ENCODE peak calls at places on chromosomes 4 and X, in eight cellular contexts. T is Calu3, A is right lobe of liver, X is brain microvascular endothelial cell, U is SK-N-SH, N is fibroblast of lung, V is GM10248, P is GM23338. S is an unnamed sample.

GRCh38 chr4:169840554-169840953 is 82.8 kb upstream of the HPF1 start:
- DNase-seq in T (no peak), A (no peak), X (no peak), U (no peak), N (no peak), V (no peak), P (no peak), S (no peak)

GRCh38 chr4:172868271-172868670 is 300.3 kb upstream of the GALNT7 start:
- DNase-seq in T (no peak), A (no peak), X (no peak), U (no peak), N (no peak), V (no peak), P (peak), S (no peak)

GRCh38 chr4:159178147-159178541 is 75.3 kb downstream of the RAPGEF2 start:
- DNase-seq in T (no peak), A (no peak), X (no peak), U (no peak), N (peak), V (no peak), P (no peak), S (no peak)

GRCh38 chrX:25858273-25858880 is 279.8 kb upstream of the MAGEB18 start:
- DNase-seq in T (no peak), A (no peak), X (no peak), U (no peak), N (peak), V (no peak), P (no peak), S (no peak)

GRCh38 chrX:45322382-45322781 is 121.7 kb upstream of the DIPK2B start:
- DNase-seq in T (peak), A (no peak), X (peak), U (no peak), N (peak), V (no peak), P (peak), S (no peak)

GRCh38 chrX:136607236-136607635 is 40.7 kb upstream of the CD40LG start:
- DNase-seq in T (no peak), A (no peak), X (no peak), U (no peak), N (no peak), V (no peak), P (no peak), S (no peak)

GRCh38 chr4:189090174-189090814 is 850.4 kb upstream of the FRG1 start:
- DNase-seq in T (peak), A (no peak), X (peak), U (peak), N (peak), V (no peak), P (peak), S (no peak)

GRCh38 chr4:97073194-97073593 is 1070.1 kb downstream of the STPG2 start:
- DNase-seq in T (no peak), A (no peak), X (no peak), U (no peak), N (no peak), V (no peak), P (no peak), S (no peak)

GRCh38 chrX:155774387-155774786 is 106.8 kb upstream of the VAMP7 start:
- DNase-seq in T (no peak), A (no peak), X (no peak), U (no peak), N (no peak), V (no peak), P (no peak), S (no peak)

GRCh38 chr4:73832651-73833237 is 3.7 kb upstream of the CXCL6 start:
- DNase-seq in T (no peak), A (no peak), X (no peak), U (no peak), N (peak), V (no peak), P (no peak), S (no peak)

GRCh38 chr4:1601852-1602525 is 82.1 kb downstream of the FAM53A start:
- DNase-seq in T (no peak), A (peak), X (no peak), U (no peak), N (no peak), V (no peak), P (no peak), S (no peak)

GRCh38 chrX:68594769-68595168 is 52.7 kb upstream of the STARD8 start:
- DNase-seq in T (no peak), A (no peak), X (no peak), U (no peak), N (no peak), V (no peak), P (no peak), S (no peak)

DNA sequence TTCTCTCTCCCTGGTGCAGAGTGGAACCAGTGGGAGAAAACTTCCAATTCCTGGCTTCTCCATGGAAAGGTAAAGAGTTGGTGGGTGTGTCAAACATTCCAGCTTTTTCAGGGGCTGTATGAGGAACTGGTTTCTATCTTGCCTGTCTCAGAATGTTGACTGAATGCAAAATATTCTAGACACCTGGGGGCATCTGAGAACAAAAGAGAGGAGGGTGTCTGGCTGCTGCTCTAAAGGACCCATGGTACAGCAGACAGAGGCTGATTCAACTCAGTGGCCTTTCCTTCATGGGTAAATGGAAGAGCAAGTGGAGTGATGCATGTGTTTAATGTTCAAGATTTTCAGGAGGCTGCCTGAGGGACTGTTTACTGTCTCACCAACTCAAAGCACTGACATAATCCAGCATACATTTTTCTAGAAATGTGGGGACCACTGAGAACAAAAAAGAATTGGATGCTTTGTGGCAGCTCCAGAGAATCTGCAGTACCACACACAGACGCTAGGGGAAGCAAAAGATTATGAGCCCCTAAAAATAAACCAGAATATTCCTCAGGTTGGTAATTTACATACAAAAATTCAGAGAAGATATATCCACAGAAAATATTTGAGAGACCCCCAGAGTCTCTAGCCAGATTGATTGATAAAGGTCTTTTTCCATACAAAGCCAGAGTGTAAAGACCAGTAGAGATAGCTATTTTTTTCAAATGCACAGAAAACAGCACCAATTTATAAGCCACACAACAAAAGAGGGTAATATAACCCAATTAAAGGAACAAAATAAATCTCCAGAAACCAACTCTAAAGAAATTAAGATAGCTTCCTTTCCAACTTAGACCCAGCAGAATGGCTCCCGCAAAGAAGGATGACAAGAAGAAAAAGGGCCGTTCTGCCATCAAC is 48.0 kb upstream of the STARD8 start:
- DNase-seq in T (no peak), A (no peak), X (peak), U (peak), N (peak), V (no peak), P (peak), S (no peak)
- TF ChIP-seq CTCF in T (no peak), A (peak), X (peak), U (peak), N (peak), V (no peak), P (peak), S (no peak)

DNA sequence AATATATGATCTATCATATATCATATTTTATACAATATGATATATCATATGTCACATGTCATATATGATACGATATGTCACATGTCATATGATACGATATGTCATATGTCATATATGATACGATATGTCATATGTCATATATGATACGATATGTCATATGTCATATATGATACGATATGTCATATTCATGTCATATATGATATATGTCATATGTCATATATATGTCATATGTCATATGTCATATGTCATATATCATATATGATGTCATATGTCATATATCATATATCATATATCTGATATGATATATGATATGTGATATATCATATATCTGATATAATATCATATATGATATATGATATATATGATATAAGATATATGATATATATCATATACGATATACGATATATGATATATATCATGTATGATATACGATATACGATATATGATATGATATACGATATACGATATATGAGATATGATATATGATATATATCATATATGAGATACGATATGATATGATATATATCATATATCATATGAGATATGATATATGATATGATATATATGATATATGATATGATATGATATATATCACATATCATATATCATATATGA is 122.3 kb upstream of the USP9X start:
- DNase-seq in T (no peak), A (no peak), X (no peak), U (no peak), N (no peak), V (no peak), P (no peak), S (no peak)
- TF ChIP-seq CTCF in T (no peak), A (no peak), X (no peak), U (no peak), N (no peak), V (no peak), P (no peak), S (no peak)

GRCh38 chrX:23799469-23800065 is 16.6 kb downstream of the SAT1 start:
- DNase-seq in T (no peak), A (no peak), X (no peak), U (no peak), N (peak), V (no peak), P (no peak), S (no peak)

GRCh38 chrX:23792861-23793553 is 10.0 kb downstream of the SAT1 start:
- DNase-seq in T (no peak), A (no peak), X (no peak), U (no peak), N (no peak), V (no peak), P (no peak), S (no peak)

GRCh38 chrX:23802431-23802830 is 19.5 kb downstream of the SAT1 start:
- DNase-seq in T (no peak), A (no peak), X (no peak), U (no peak), N (no peak), V (no peak), P (no peak), S (no peak)

DNA sequence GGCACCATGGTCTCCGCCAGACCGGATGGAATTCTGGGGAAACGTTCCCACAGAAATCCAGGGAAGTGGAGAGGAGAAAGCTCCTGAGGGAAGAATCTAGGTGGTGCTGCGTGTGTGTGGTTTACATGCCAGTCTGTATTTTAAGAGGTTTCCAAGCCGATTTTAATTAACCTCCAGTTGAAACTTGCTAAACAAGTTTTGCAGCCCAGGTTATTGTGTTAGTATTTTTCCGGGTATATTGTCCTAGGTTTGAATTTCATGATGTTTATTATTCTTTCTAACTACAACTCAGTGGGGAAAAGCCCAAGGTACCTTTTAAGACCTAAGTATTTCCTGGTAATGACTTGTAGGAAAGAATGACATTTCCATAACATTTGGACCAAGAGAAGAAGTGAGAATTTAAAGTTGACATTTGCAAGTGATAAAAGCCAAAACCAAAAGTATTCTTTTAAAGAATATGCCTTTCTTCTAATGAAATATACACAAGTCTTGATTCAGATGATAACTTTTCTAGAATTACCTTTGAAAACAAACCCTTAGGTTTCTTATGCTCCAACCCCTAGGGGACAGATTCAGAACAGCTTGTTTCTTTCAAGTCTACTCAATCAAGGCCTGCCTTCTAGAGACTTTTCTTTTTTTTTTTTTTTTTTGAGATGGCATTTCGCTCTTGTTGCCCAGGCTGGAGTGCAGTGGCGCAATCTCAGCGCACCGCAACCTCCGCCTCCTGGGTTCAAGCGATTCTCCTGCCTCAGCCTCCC is 14.6 kb downstream of the SAT1 start:
- DNase-seq in T (peak), A (no peak), X (no peak), U (no peak), N (no peak), V (no peak), P (peak), S (no peak)
- TF ChIP-seq CTCF in T (no peak), A (no peak), X (no peak), U (no peak), N (no peak), V (no peak), P (no peak), S (no peak)

GRCh38 chr4:42306221-42307109 is 90.8 kb upstream of the SHISA3 start:
- DNase-seq in T (no peak), A (no peak), X (no peak), U (peak), N (peak), V (no peak), P (no peak), S (no peak)

DNA sequence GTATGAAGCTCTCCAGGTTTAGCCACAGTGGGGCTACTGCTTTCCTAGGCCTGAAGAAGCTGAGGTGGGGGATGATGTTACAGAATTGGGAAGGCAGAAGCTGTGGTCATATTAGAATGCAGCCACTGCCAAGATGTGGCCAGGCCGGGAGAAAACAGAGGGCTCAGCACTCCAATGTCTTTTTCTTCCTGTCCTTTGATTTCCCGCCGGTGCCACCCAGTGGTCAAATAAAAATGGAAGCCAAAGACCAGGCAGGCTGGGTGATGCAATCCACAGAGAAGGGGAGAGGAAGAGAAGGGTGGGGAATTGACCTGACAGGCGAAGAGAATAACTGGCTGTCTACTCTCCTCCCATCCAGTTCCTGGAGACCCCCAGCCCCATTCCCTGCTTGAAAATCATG is 94.9 kb upstream of the SHISA3 start:
- DNase-seq in T (peak), A (no peak), X (peak), U (peak), N (peak), V (no peak), P (peak), S (no peak)
- TF ChIP-seq CTCF in T (no peak), A (no peak), X (peak), U (peak), N (peak), V (no peak), P (peak), S (peak)

GRCh38 chrX:81377329-81377728 is 175.4 kb downstream of the SH3BGRL start:
- DNase-seq in T (peak), A (no peak), X (peak), U (peak), N (peak), V (peak), P (peak), S (peak)
- TF ChIP-seq CTCF in T (no peak), A (peak), X (peak), U (peak), N (peak), V (peak), P (peak), S (no peak)

GRCh38 chr4:178275671-178276360 is 833.6 kb upstream of the AGA start:
- DNase-seq in T (no peak), A (no peak), X (no peak), U (peak), N (no peak), V (no peak), P (peak), S (no peak)
- TF ChIP-seq CTCF in T (no peak), A (no peak), X (no peak), U (peak), N (no peak), V (peak), P (peak), S (no peak)